ENCODE peak calls at places on chromosomes 6 and 20, in seven cellular contexts. O is SK-N-SH, U is K562, A is GM12878, N is H1, Q is HepG2, F is HCT116. M is an unnamed sample.

GRCh38 chr20:23417861-23418260 is 3.4 kb downstream of the NAPB start:
- DNase-seq in O (no peak), U (no peak), A (no peak), N (no peak), Q (no peak), F (no peak), M (no peak)

GRCh38 chr20:4913147-4913546 is 88.2 kb downstream of the SLC23A2 start:
- DNase-seq in O (no peak), U (no peak), A (no peak), N (no peak), Q (no peak), F (no peak), M (no peak)

GRCh38 chr20:57126481-57127092 is 139.9 kb downstream of the BMP7 start:
- DNase-seq in O (no peak), U (no peak), A (no peak), N (no peak), Q (no peak), F (no peak), M (no peak)

GRCh38 chr6:27141472-27142015 is 106.0 kb upstream of the PRSS16 start:
- DNase-seq in O (no peak), U (no peak), A (no peak), N (no peak), Q (no peak), F (no peak), M (no peak)

GRCh38 chr6:147223751-147224150 is 19.5 kb downstream of the STXBP5 start:
- DNase-seq in O (no peak), U (no peak), A (no peak), N (no peak), Q (no peak), F (no peak), M (no peak)

GRCh38 chr20:23880426-23880825 is 878 bp upstream of the CST5 start:
- DNase-seq in O (no peak), U (no peak), A (no peak), N (no peak), Q (no peak), F (no peak), M (no peak)

GRCh38 chr6:38171997-38172738 is 352.6 kb downstream of the ZFAND3 start:
- DNase-seq in O (no peak), U (no peak), A (no peak), N (no peak), Q (no peak), F (no peak), M (no peak)

GRCh38 chr6:84777888-84778287 is 13.5 kb upstream of the TBX18 start:
- DNase-seq in O (no peak), U (no peak), A (no peak), N (no peak), Q (no peak), F (no peak), M (no peak)

GRCh38 chr20:57211949-57212889 is 54.2 kb downstream of the BMP7 start:
- DNase-seq in O (no peak), U (no peak), A (no peak), N (peak), Q (peak), F (peak), M (no peak)

GRCh38 chr20:45826381-45827019 is 612 bp downstream of the TNNC2 start:
- DNase-seq in O (no peak), U (peak), A (no peak), N (no peak), Q (no peak), F (no peak), M (no peak)

GRCh38 chr6:111789593-111789992 is 83.7 kb downstream of the FYN start:
- DNase-seq in O (no peak), U (no peak), A (no peak), N (no peak), Q (no peak), F (no peak), M (no peak)

GRCh38 chr20:44646023-44646640 is 5.4 kb downstream of the ADA start:
- DNase-seq in O (no peak), U (no peak), A (peak), N (no peak), Q (no peak), F (no peak), M (no peak)

GRCh38 chr6:101458341-101458740 is 64.8 kb downstream of the GRIK2 start:
- DNase-seq in O (no peak), U (no peak), A (no peak), N (no peak), Q (no peak), F (peak), M (no peak)

GRCh38 chr6:156949376-156949775 is 172.2 kb downstream of the ARID1B start:
- DNase-seq in O (no peak), U (no peak), A (no peak), N (no peak), Q (no peak), F (peak), M (no peak)

GRCh38 chr6:93644611-93645010 is 225.3 kb upstream of the EPHA7 start:
- DNase-seq in O (no peak), U (no peak), A (no peak), N (no peak), Q (peak), F (no peak), M (no peak)

GRCh38 chr6:147695819-147696218 is 187.3 kb downstream of the SAMD5 start:
- DNase-seq in O (no peak), U (no peak), A (no peak), N (no peak), Q (no peak), F (no peak), M (no peak)

GRCh38 chr20:10369723-10370090 is 64.3 kb downstream of the MKKS start:
- DNase-seq in O (no peak), U (no peak), A (no peak), N (no peak), Q (no peak), F (no peak), M (peak)

GRCh38 chr6:116651916-116652315 is 16.6 kb downstream of the ZUP1 start:
- DNase-seq in O (no peak), U (no peak), A (no peak), N (no peak), Q (no peak), F (no peak), M (no peak)
- TF ChIP-seq SIN3A in O (no peak), U (no peak), A (no peak), N (no peak), Q (no peak), F (no peak), M (no peak)

DNA sequence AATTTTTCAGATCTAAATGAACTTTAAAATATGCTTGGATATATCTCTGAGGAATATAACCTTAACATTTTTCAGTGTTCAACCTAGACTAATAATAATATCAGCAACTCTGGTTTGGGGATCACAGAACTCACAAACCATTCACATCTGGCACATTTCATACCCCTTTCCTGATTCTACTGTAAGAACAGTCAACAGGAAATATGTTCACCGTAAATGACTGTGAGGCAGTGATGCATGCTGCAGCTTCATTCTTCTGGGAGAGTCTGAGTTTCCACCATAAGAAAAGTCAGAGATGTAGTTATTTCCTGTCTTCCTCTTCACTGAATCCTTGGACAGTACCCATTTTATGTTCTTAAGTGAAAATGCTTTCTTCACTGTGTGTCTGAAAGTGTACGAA is 134.2 kb upstream of the IFNGR1 start:
- DNase-seq in O (no peak), U (no peak), A (no peak), N (no peak), Q (no peak), F (no peak), M (no peak)
- TF ChIP-seq SIN3A in O (no peak), U (no peak), A (no peak), N (no peak), Q (no peak), F (no peak), M (no peak)

DNA sequence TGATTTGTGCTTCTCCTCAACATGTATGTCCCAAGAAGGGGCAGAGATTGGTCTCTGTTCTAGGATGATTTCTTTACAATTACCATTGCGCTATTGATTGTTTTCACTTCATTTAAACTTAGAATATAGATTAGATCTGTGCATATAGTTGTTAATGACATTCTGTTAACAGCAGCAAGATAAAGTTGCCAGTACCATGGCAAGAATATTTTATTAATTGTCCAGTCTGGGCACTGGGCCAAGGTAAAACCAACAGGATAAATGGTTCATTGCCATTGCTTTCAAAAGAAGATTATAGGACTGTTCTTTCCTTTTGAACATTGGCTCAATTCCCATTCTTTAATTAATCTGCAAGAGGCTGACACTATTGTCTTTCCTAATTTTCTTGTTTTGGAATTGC is 592.4 kb downstream of the RFPL4B start:
- DNase-seq in O (peak), U (no peak), A (no peak), N (no peak), Q (no peak), F (no peak), M (no peak)
- TF ChIP-seq SIN3A in O (no peak), U (no peak), A (no peak), N (no peak), Q (no peak), F (no peak), M (no peak)

DNA sequence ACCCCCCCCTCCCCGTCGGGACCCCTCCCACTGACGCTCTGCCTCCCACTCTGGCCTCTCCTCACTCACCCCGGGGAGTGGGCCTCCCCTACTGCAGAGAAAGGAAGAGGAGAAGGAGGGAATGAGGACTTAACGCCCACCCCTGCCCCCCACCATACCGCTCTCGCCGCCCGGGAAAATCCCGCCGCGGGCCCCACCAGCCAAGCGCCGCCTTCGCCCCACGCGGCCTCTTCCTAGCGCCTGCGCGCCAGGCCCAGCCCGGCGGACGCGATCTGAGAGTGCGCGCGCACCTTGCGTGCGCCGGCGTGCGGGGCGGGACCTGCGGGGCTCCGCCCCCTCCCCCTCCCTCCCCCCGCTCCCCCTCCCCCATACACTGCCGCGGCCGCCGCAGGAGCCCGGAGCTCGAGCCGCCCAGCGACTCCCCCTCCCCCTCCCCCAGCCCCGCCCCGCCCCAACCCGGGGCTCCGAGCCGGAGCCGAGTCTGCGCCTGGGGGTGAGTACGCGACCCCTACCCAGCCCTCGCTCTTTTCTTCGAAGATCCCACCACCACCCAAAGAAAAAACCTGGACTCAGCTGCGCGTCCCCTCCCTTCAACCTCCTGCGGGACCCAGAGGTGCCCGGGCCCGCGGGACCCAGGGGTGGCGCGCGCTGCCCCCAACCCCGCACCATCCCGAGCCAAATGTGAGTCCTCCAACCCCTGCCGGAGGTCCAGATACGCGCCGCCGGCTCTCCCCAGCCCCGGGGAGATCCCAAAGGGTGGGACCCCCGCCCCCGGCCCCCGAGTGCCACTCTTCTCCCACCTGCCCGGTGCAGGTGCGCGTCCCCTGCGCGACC is at the start of the genes MRPL14 and TMEM63B:
- DNase-seq in O (peak), U (peak), A (peak), N (peak), Q (peak), F (peak), M (no peak)
- TF ChIP-seq SIN3A in O (no peak), U (no peak), A (no peak), N (no peak), Q (no peak), F (no peak), M (peak)

DNA sequence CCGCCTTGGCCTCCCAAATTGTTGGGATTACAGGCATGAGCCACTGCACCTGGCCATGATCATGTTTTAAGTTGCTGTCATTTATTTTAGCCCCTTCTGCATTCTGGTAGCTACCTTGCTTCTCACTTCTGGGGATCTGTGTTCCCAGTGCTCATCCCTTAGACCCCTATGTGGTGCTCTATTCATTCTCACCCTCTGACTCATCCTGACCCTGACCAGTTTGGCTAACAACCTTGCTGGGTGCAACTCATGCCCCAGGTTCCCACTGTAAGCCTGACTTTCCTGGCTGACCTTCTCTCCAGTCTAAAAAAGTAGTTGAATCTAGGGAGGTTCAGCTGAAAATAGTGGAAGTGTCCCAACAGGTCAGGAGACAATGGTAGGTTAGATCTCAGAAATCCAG is 47.4 kb downstream of the NOX3 start:
- DNase-seq in O (no peak), U (no peak), A (no peak), N (no peak), Q (no peak), F (no peak), M (no peak)
- TF ChIP-seq SIN3A in O (no peak), U (no peak), A (no peak), N (no peak), Q (no peak), F (no peak), M (no peak)

GRCh38 chr6:154410619-154411044 is 54.0 kb upstream of the IPCEF1 start:
- DNase-seq in O (no peak), U (no peak), A (no peak), N (no peak), Q (peak), F (peak), M (peak)

GRCh38 chr6:154412106-154412820 is 55.7 kb upstream of the IPCEF1 start:
- DNase-seq in O (no peak), U (no peak), A (no peak), N (no peak), Q (no peak), F (no peak), M (no peak)

GRCh38 chr6:154410215-154410614 is 53.6 kb upstream of the IPCEF1 start:
- DNase-seq in O (no peak), U (no peak), A (no peak), N (no peak), Q (no peak), F (no peak), M (no peak)

GRCh38 chr6:154411076-154411475 is 54.5 kb upstream of the IPCEF1 start:
- DNase-seq in O (no peak), U (no peak), A (no peak), N (no peak), Q (no peak), F (no peak), M (no peak)

DNA sequence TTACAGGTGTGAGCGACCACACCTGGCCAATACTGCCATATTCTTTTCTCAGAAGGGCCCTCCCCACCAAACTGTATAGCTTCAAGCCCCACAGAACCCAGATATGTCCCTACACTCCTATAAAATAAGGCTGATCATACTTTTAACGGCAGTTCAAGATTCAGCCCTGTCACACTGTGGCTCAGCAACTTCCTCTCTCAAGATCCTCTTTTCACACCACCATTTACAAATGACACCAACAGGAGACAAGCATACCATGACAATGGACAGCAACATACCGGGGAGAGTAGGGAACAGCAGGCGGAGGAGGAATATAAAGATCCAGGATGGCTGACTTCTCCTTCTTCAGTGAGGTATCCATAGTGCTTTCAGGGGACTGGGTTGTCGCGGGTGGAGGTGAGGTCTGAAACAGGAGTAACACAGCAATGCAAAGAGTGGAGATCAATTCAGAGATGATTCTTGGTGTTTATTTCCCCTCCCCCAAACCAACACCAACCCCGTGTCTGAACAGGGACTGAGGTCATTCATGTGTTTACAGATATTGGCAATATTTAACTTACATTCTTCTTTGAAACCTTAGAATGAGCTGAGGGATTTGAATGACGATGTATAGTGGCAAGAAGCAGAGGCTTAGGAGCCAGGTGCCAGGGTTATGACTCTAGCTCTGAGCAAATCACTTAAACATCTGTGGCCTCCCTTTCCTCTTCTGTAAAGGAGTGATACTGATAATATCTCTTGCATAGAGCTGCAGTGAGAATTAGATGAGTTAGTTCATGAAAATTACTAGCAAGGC is 57.6 kb upstream of the IPCEF1 start:
- DNase-seq in O (no peak), U (no peak), A (no peak), N (no peak), Q (peak), F (no peak), M (no peak)
- TF ChIP-seq SIN3A in O (no peak), U (no peak), A (no peak), N (no peak), Q (no peak), F (no peak), M (no peak)

GRCh38 chr6:170279426-170279825 is 11.5 kb downstream of the DLL1 start:
- DNase-seq in O (no peak), U (no peak), A (no peak), N (no peak), Q (no peak), F (no peak), M (no peak)

GRCh38 chr6:170278743-170279094 is 12.2 kb downstream of the DLL1 start:
- DNase-seq in O (no peak), U (no peak), A (no peak), N (no peak), Q (no peak), F (no peak), M (no peak)

GRCh38 chr6:170280689-170281045 is 10.2 kb downstream of the DLL1 start:
- DNase-seq in O (no peak), U (no peak), A (no peak), N (no peak), Q (no peak), F (no peak), M (peak)

GRCh38 chr6:170281331-170282292 is 9.3 kb downstream of the DLL1 start:
- DNase-seq in O (no peak), U (no peak), A (no peak), N (no peak), Q (no peak), F (no peak), M (no peak)

DNA sequence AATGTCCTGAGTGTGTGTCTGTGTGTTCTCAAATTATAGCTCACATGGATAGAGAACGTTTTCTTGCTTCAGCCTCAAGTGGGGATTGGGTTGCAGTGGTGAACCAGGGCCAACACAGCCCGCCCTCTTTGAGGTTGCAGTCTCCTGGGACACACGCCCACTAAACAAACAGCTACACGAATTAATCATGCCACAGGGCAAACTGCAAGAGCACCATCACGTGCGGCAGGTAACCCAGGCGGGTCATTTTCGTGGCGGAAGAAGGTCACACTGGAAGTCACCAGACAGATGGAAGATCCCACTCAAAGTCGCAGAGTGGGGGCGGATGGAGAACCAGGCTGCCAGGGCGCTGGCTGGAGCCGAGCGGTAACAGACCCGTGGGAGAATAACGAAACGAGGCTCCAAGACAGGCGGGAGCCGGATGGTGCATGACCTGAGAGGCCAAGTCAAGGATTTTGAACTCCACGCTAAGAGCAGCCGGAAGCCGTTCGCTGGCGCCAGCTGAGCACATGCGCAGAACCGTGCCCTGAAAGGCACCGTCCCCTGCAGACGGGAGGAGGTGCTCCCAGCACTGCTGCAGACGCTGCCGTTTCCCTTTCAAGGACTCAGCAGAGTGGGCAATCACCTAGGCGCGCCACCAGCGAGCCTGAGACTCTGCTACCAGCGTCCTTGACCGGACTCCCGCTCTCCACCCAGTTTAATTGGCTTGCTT is 10.7 kb downstream of the DLL1 start:
- DNase-seq in O (peak), U (no peak), A (no peak), N (no peak), Q (no peak), F (no peak), M (peak)
- TF ChIP-seq SIN3A in O (no peak), U (no peak), A (no peak), N (no peak), Q (no peak), F (no peak), M (no peak)

DNA sequence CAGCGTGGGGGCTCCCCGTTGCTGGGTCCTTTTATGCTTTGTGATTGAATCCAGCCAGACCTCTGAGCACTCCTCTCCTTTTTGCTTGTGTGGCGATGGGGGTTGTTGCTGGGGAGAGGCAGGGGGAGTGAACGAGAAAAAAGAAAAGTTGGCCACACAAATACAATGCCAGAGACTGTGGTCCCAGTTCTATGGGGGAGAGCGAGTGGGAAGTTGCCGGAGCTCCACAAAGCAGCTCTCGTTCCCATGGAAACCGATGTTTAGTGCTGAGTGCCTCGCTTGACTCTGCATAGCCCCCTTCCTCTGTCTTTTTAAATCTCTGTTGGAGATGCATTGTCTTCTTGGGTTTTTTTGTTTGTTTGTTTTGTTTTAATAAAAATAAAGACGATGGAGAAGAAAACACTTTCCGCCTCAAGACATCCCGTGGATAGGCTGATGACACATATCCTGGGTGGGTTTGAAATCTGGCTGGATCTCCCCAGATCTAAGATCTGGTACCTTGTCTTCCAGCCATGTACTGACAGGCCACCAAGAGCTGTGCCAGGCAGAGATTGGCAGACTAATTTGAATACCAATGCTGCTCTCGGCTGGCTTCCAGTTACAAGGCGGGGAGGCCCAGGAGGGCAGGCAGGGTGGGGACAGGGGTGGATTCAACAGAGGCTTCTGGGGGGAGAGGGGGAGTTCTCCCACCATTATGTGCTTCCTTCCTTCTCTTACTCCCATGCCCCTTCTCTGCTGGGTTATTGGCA is 529.3 kb downstream of the QKI start:
- DNase-seq in O (no peak), U (no peak), A (no peak), N (peak), Q (no peak), F (no peak), M (no peak)
- TF ChIP-seq SIN3A in O (no peak), U (no peak), A (no peak), N (peak), Q (no peak), F (no peak), M (no peak)